ENCODE peak calls at places on chromosomes 2 and 18, in four cellular contexts. One of them, this sample, is unnamed.

GRCh38 chr18:74273394-74273793 is 18.4 kb downstream of the CYB5A start:
- DNase-seq in ovary: no peak
- DNase-seq in stimulated activated CD4-positive, alpha-beta T cell treated with anti-CD3 and anti-CD28 coated beads, TNF-alpha, amount 100 ng/mL, for 48 hours: no peak
- DNase-seq in activated B cell treated with CpG ODN at 0.5 μM for 24 hours: no peak
- DNase-seq in this sample: no peak

GRCh38 chr2:133390151-133390550 is 178.1 kb downstream of the NCKAP5 start:
- DNase-seq in ovary: no peak
- DNase-seq in stimulated activated CD4-positive, alpha-beta T cell treated with anti-CD3 and anti-CD28 coated beads, TNF-alpha, amount 100 ng/mL, for 48 hours: no peak
- DNase-seq in activated B cell treated with CpG ODN at 0.5 μM for 24 hours: no peak
- DNase-seq in this sample: no peak

GRCh38 chr18:13613591-13614317 is 112.6 kb downstream of the FAM210A start:
- DNase-seq in ovary: no peak
- DNase-seq in stimulated activated CD4-positive, alpha-beta T cell treated with anti-CD3 and anti-CD28 coated beads, TNF-alpha, amount 100 ng/mL, for 48 hours: no peak
- DNase-seq in activated B cell treated with CpG ODN at 0.5 μM for 24 hours: no peak
- DNase-seq in this sample: no peak

GRCh38 chr2:47541848-47542450 is 139.0 kb downstream of the MSH2 start:
- DNase-seq in ovary: no peak
- DNase-seq in stimulated activated CD4-positive, alpha-beta T cell treated with anti-CD3 and anti-CD28 coated beads, TNF-alpha, amount 100 ng/mL, for 48 hours: no peak
- DNase-seq in activated B cell treated with CpG ODN at 0.5 μM for 24 hours: no peak
- DNase-seq in this sample: no peak

GRCh38 chr2:71833855-71834554 is 313.7 kb downstream of the CYP26B1 start:
- DNase-seq in ovary: no peak
- DNase-seq in stimulated activated CD4-positive, alpha-beta T cell treated with anti-CD3 and anti-CD28 coated beads, TNF-alpha, amount 100 ng/mL, for 48 hours: no peak
- DNase-seq in activated B cell treated with CpG ODN at 0.5 μM for 24 hours: no peak
- DNase-seq in this sample: no peak

GRCh38 chr18:23021625-23022024 is 88.5 kb downstream of the RBBP8 start:
- DNase-seq in ovary: no peak
- DNase-seq in stimulated activated CD4-positive, alpha-beta T cell treated with anti-CD3 and anti-CD28 coated beads, TNF-alpha, amount 100 ng/mL, for 48 hours: no peak
- DNase-seq in activated B cell treated with CpG ODN at 0.5 μM for 24 hours: no peak
- DNase-seq in this sample: no peak

GRCh38 chr2:224584111-224584764 is 925 bp downstream of the CUL3 start:
- DNase-seq in ovary: no peak
- DNase-seq in stimulated activated CD4-positive, alpha-beta T cell treated with anti-CD3 and anti-CD28 coated beads, TNF-alpha, amount 100 ng/mL, for 48 hours: no peak
- DNase-seq in activated B cell treated with CpG ODN at 0.5 μM for 24 hours: peak
- DNase-seq in this sample: no peak

GRCh38 chr2:134289225-134289624 is 35.4 kb downstream of the MGAT5 start:
- DNase-seq in ovary: no peak
- DNase-seq in stimulated activated CD4-positive, alpha-beta T cell treated with anti-CD3 and anti-CD28 coated beads, TNF-alpha, amount 100 ng/mL, for 48 hours: no peak
- DNase-seq in activated B cell treated with CpG ODN at 0.5 μM for 24 hours: no peak
- DNase-seq in this sample: no peak

GRCh38 chr2:134405641-134406081 is 151.8 kb downstream of the MGAT5 start:
- DNase-seq in ovary: no peak
- DNase-seq in stimulated activated CD4-positive, alpha-beta T cell treated with anti-CD3 and anti-CD28 coated beads, TNF-alpha, amount 100 ng/mL, for 48 hours: no peak
- DNase-seq in activated B cell treated with CpG ODN at 0.5 μM for 24 hours: no peak
- DNase-seq in this sample: no peak

GRCh38 chr2:48209214-48209885 is 303.1 kb upstream of the FBXO11 start:
- DNase-seq in ovary: no peak
- DNase-seq in stimulated activated CD4-positive, alpha-beta T cell treated with anti-CD3 and anti-CD28 coated beads, TNF-alpha, amount 100 ng/mL, for 48 hours: no peak
- DNase-seq in activated B cell treated with CpG ODN at 0.5 μM for 24 hours: no peak
- DNase-seq in this sample: no peak

GRCh38 chr2:104701471-104701911 is 152.4 kb upstream of the POU3F3 start:
- DNase-seq in ovary: no peak
- DNase-seq in stimulated activated CD4-positive, alpha-beta T cell treated with anti-CD3 and anti-CD28 coated beads, TNF-alpha, amount 100 ng/mL, for 48 hours: no peak
- DNase-seq in activated B cell treated with CpG ODN at 0.5 μM for 24 hours: no peak
- DNase-seq in this sample: no peak

GRCh38 chr2:20578895-20579825 is 71.7 kb downstream of the HS1BP3 start:
- DNase-seq in ovary: peak
- DNase-seq in stimulated activated CD4-positive, alpha-beta T cell treated with anti-CD3 and anti-CD28 coated beads, TNF-alpha, amount 100 ng/mL, for 48 hours: no peak
- DNase-seq in activated B cell treated with CpG ODN at 0.5 μM for 24 hours: no peak
- DNase-seq in this sample: no peak

GRCh38 chr2:21067863-21068537 is 24.1 kb upstream of the APOB start:
- DNase-seq in ovary: no peak
- DNase-seq in stimulated activated CD4-positive, alpha-beta T cell treated with anti-CD3 and anti-CD28 coated beads, TNF-alpha, amount 100 ng/mL, for 48 hours: no peak
- DNase-seq in activated B cell treated with CpG ODN at 0.5 μM for 24 hours: no peak
- DNase-seq in this sample: no peak

GRCh38 chr18:32956591-32957310 is 183.9 kb upstream of the KLHL14 start:
- DNase-seq in ovary: no peak
- DNase-seq in stimulated activated CD4-positive, alpha-beta T cell treated with anti-CD3 and anti-CD28 coated beads, TNF-alpha, amount 100 ng/mL, for 48 hours: no peak
- DNase-seq in activated B cell treated with CpG ODN at 0.5 μM for 24 hours: no peak
- DNase-seq in this sample: peak

GRCh38 chr2:241007880-241008710 is 9.7 kb downstream of the SNED1 start:
- DNase-seq in ovary: no peak
- DNase-seq in stimulated activated CD4-positive, alpha-beta T cell treated with anti-CD3 and anti-CD28 coated beads, TNF-alpha, amount 100 ng/mL, for 48 hours: no peak
- DNase-seq in activated B cell treated with CpG ODN at 0.5 μM for 24 hours: peak
- DNase-seq in this sample: no peak

GRCh38 chr2:115036818-115037217 is 594.4 kb downstream of the DPP10 start:
- DNase-seq in ovary: no peak
- DNase-seq in stimulated activated CD4-positive, alpha-beta T cell treated with anti-CD3 and anti-CD28 coated beads, TNF-alpha, amount 100 ng/mL, for 48 hours: no peak
- DNase-seq in activated B cell treated with CpG ODN at 0.5 μM for 24 hours: no peak
- DNase-seq in this sample: no peak

GRCh38 chr2:217691920-217692666 is 310.7 kb downstream of the TNS1 start:
- DNase-seq in ovary: peak
- DNase-seq in stimulated activated CD4-positive, alpha-beta T cell treated with anti-CD3 and anti-CD28 coated beads, TNF-alpha, amount 100 ng/mL, for 48 hours: no peak
- DNase-seq in activated B cell treated with CpG ODN at 0.5 μM for 24 hours: no peak
- DNase-seq in this sample: no peak